ENCODE peak calls at places on chromosomes 12 and 14, in four cellular contexts. G is H1, N is HCT116, C is K562. E is an unnamed sample.
A peak's percentile ranks its signal among the peaks of the same experiment; 100 is the strongest.

GRCh38 chr12:130651188-130651587 is 64.9 kb downstream of the RIMBP2 start:
- DNase-seq in G (no peak), C (no peak), N (no peak), E (no peak)

GRCh38 chr14:90677484-90678045 is 138.7 kb downstream of the TTC7B start:
- DNase-seq in G (no peak), C (no peak), N (no peak), E (no peak)

GRCh38 chr12:27838543-27838942 is 58.5 kb upstream of the MANSC4 start:
- DNase-seq in G (no peak), C (no peak), N (no peak), E (no peak)

GRCh38 chr12:132444957-132445883 is 44.7 kb upstream of the FBRSL1 start:
- DNase-seq in N (no peak), C (peak; percentile 72), G (no peak), E (no peak)

GRCh38 chr12:54388214-54389138 is 3.9 kb upstream of the ZNF385A start:
- DNase-seq in N (no peak), G (no peak), C (peak; percentile 47), E (no peak)

GRCh38 chr12:64389154-64389553 is 1.4 kb downstream of the C12orf56 start:
- DNase-seq in G (no peak), N (no peak), C (no peak), E (no peak)

GRCh38 chr12:75855360-75855759 is 176.2 kb downstream of the PHLDA1 start:
- DNase-seq in N (no peak), G (no peak), C (no peak), E (no peak)

GRCh38 chr12:6335451-6336078 is 6.3 kb downstream of the TNFRSF1A start:
- DNase-seq in C (peak; percentile 54), G (no peak), N (no peak), E (peak; percentile 60)

GRCh38 chr14:30621354-30621953 is 665 bp upstream of the SCFD1 start:
- DNase-seq in C (no peak), G (no peak), N (no peak), E (no peak)

GRCh38 chr14:55547650-55548315 is 32.2 kb upstream of the KTN1 start:
- DNase-seq in C (no peak), N (no peak), G (no peak), E (no peak)

GRCh38 chr14:100738269-100738691 is 11.6 kb downstream of the DLK1 start:
- DNase-seq in C (no peak), G (no peak), N (no peak), E (no peak)

GRCh38 chr14:96905825-96906224 is 108.6 kb downstream of the VRK1 start:
- DNase-seq in G (no peak), C (no peak), N (no peak), E (no peak)

GRCh38 chr14:75069021-75069810 is at the start of gene ZC2HC1C:
- DNase-seq in G (peak; percentile 83), C (peak; percentile 93), N (peak; percentile 64), E (no peak)

GRCh38 chr12:27899151-27899661 is 73.3 kb downstream of the PTHLH start:
- DNase-seq in C (no peak), N (no peak), G (no peak), E (no peak)

GRCh38 chr14:91749857-91750256 is 18.0 kb upstream of the CATSPERB start:
- DNase-seq in N (no peak), G (no peak), C (no peak), E (no peak)

GRCh38 chr14:92945959-92946846 is 23.3 kb downstream of the CHGA start:
- DNase-seq in N (peak; percentile 51), C (no peak), G (no peak), E (no peak)

GRCh38 chr14:34981743-34982420 is 910 bp upstream of the SRP54 start:
- DNase-seq in G (no peak), C (no peak), N (peak; percentile 26), E (no peak)

GRCh38 chr12:125032466-125033152 is 32.6 kb upstream of the AACS start:
- DNase-seq in G (no peak), C (no peak), N (no peak), E (no peak)

GRCh38 chr12:102376251-102376747 is 104.1 kb downstream of the IGF1 start:
- DNase-seq in C (no peak), G (no peak), N (no peak), E (no peak)

GRCh38 chr12:34405286-34406227 is 383.3 kb downstream of the ALG10 start:
- DNase-seq in G (no peak), N (no peak), C (peak; percentile 0), E (no peak)

GRCh38 chr12:78674311-78675085 is 190.1 kb upstream of the SYT1 start:
- DNase-seq in C (no peak), N (no peak), G (no peak), E (no peak)

GRCh38 chr14:90060965-90061848 is 587 bp upstream of the KCNK13 start:
- DNase-seq in G (no peak), N (no peak), C (peak; percentile 35), E (no peak)

GRCh38 chr14:56751471-56751870 is 58.8 kb downstream of the OTX2 start:
- DNase-seq in N (no peak), C (no peak), G (no peak), E (no peak)

GRCh38 chr12:115257791-115258190 is 573.8 kb upstream of the TBX3 start:
- DNase-seq in N (no peak), C (no peak), G (no peak), E (no peak)

GRCh38 chr14:57761800-57762199 is 104.1 kb downstream of the SLC35F4 start:
- DNase-seq in N (no peak), G (no peak), C (no peak), E (no peak)

GRCh38 chr12:113479578-113480335 is 8.1 kb upstream of the LHX5 start:
- DNase-seq in C (peak; percentile 82), N (no peak), G (no peak), E (no peak)

GRCh38 chr14:50920482-50921225 is 23.6 kb downstream of the PYGL start:
- DNase-seq in G (no peak), N (no peak), C (no peak), E (no peak)

GRCh38 chr12:110102255-110102654 is 21.9 kb upstream of the IFT81 start:
- DNase-seq in N (peak; percentile 94), C (peak; percentile 96), G (peak; percentile 69), E (no peak)

GRCh38 chr14:101501858-101502615 is 59.3 kb upstream of the DIO3 start:
- DNase-seq in G (no peak), N (no peak), C (no peak), E (no peak)

GRCh38 chr12:121916719-121917118 is 1.7 kb upstream of the CFAP251 start:
- DNase-seq in N (no peak), C (no peak), G (no peak), E (no peak)

GRCh38 chr12:47032644-47033043 is 46.8 kb upstream of the PCED1B start:
- DNase-seq in G (no peak), C (no peak), N (peak; percentile 36), E (no peak)

GRCh38 chr14:93643127-93643526 is 145.2 kb downstream of the PRIMA1 start:
- DNase-seq in G (no peak), C (no peak), N (no peak), E (no peak)

GRCh38 chr12:96395236-96395635 is 5.0 kb downstream of the CDK17 start:
- DNase-seq in C (no peak), N (no peak), G (no peak), E (no peak)

GRCh38 chr14:67623114-67623513 is 3.4 kb downstream of the ARG2 start:
- DNase-seq in G (no peak), N (no peak), C (no peak), E (no peak)

GRCh38 chr14:105914738-105915385 is 388.5 kb downstream of the TMEM121 start:
- DNase-seq in C (no peak), N (no peak), G (no peak), E (no peak)

GRCh38 chr12:1644523-1645438 is 15.8 kb downstream of the WNT5B start:
- DNase-seq in C (no peak), N (no peak), G (no peak), E (no peak)

GRCh38 chr12:64560395-64561301 is 49.6 kb upstream of the RASSF3 start:
- DNase-seq in C (no peak), N (peak; percentile 8), G (no peak), E (no peak)

GRCh38 chr14:94575730-94576585 is 5.3 kb upstream of the SERPINA5 start:
- DNase-seq in C (no peak), N (no peak), G (no peak), E (no peak)

GRCh38 chr12:10392394-10392930 is 2.6 kb upstream of the KLRK1 start:
- DNase-seq in G (no peak), C (no peak), N (peak; percentile 79), E (peak; percentile 77)
- TF ChIP-seq EGR1 in G (no peak), C (no peak), N (no peak), E (no peak)

DNA sequence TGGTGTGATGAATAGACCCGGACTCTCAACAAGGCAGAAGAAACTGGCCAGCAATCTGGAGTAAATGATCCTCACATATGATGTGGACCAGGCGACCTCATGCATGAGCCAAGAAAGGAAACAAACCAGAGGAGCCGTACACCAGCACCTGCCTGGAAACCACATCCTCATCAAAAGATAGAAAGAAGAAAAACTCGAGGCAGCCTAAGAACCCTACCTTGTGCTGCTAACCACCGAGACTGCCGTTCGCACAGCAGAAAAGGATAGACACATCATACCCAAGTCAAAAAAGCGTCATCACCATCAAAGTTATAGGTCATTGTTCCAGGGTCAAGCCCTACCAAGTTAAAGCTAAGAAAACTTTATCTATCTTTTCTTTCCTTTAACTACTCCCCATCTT is 66.7 kb downstream of the RESF1 start:
- DNase-seq in G (no peak), N (no peak), C (no peak), E (peak; percentile 24)
- TF ChIP-seq EGR1 in G (no peak), N (no peak), C (no peak), E (no peak)

GRCh38 chr14:51996148-51996746 is 6.9 kb downstream of the RTRAF start:
- DNase-seq in G (no peak), N (no peak), C (no peak), E (no peak)
- TF ChIP-seq EGR1 in G (no peak), N (no peak), C (no peak), E (no peak)

GRCh38 chr14:37545174-37545573 is 49.9 kb downstream of the FOXA1 start:
- DNase-seq in G (no peak), N (no peak), C (no peak), E (no peak)

GRCh38 chr14:37553935-37554550 is 41.0 kb downstream of the FOXA1 start:
- DNase-seq in C (no peak), N (no peak), G (no peak), E (no peak)

GRCh38 chr14:37551119-37551518 is 43.9 kb downstream of the FOXA1 start:
- DNase-seq in C (no peak), G (no peak), N (no peak), E (no peak)

GRCh38 chr14:37546621-37547447 is 48.2 kb downstream of the FOXA1 start:
- DNase-seq in N (no peak), G (no peak), C (no peak), E (no peak)

DNA sequence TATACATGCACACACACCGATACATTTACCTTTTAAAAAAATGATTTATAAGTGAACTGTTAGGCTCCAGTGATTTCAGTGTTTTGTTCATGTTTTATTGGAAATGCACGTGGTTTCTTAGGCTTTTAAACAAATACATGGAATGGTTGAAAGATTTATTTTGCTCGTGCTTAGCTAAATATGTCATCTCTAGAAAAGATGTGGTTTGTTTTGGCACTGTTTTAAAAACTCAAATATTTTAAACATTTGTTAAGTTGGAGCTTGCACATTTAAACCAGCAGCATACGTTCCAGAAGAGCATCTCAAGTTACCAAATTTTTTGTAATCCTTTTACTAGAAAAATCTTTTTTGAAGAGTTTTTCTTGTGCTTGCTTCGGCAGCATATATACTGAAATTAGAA is 44.5 kb downstream of the FOXA1 start:
- DNase-seq in C (no peak), G (no peak), N (no peak), E (no peak)
- TF ChIP-seq EGR1 in C (no peak), G (no peak), N (no peak), E (no peak)